ENCODE peak calls at places on chromosomes 12 and 14, in nine cellular contexts. W, U, C, D, V, K, R, H and M are unnamed samples. For H3K27me3 and H3K9me3, the result is how much of the 10 kb centered on the place peaks cover.

GRCh38 chr14:70714055-70714550 is 72.4 kb downstream of the TTC9 start:
- DNase-seq in W (peak), U (peak), C (peak), D (peak), V (peak), K (peak), R (peak), H (peak), M (no peak)

GRCh38 chr12:51318846-51319570 is 5.0 kb downstream of the BIN2 start:
- DNase-seq in W (no peak), U (peak), C (no peak), D (no peak), V (no peak), K (no peak), R (peak), H (no peak), M (no peak)

GRCh38 chr12:105235299-105235746 is 651 bp downstream of the APPL2 start:
- DNase-seq in W (no peak), U (peak), C (peak), D (peak), V (peak), K (peak), R (no peak), H (peak), M (no peak)

GRCh38 chr12:77850698-77851097 is 20.0 kb downstream of the NAV3 start:
- DNase-seq in W (no peak), U (no peak), C (no peak), D (no peak), V (no peak), K (no peak), R (no peak), H (no peak), M (no peak)

GRCh38 chr12:6267007-6267721 is 43.3 kb upstream of the PLEKHG6 start:
- DNase-seq in W (no peak), U (peak), C (no peak), D (peak), V (peak), K (no peak), R (no peak), H (peak), M (peak)

GRCh38 chr14:78902010-78902623 is 731.9 kb downstream of the NRXN3 start:
- DNase-seq in W (no peak), U (peak), C (peak), D (peak), V (peak), K (peak), R (no peak), H (peak), M (no peak)

GRCh38 chr14:41016213-41016612 is 590.5 kb upstream of the LRFN5 start:
- DNase-seq in W (no peak), U (no peak), C (no peak), D (no peak), V (no peak), K (peak), R (no peak), H (no peak), M (no peak)

GRCh38 chr14:87566986-87567385 is 426.0 kb downstream of the GALC start:
- DNase-seq in W (no peak), U (peak), C (no peak), D (peak), V (peak), K (peak), R (no peak), H (peak), M (no peak)

GRCh38 chr12:13044002-13044858 is at the start of gene FAM234B:
- DNase-seq in W (peak), U (peak), C (peak), D (peak), V (peak), K (peak), R (no peak), H (peak), M (no peak)

GRCh38 chr14:77041837-77042557 is 13.5 kb upstream of the IRF2BPL start:
- DNase-seq in W (no peak), U (peak), C (no peak), D (peak), V (peak), K (no peak), R (no peak), H (peak), M (no peak)

GRCh38 chr12:76047060-76047459 is 15.5 kb upstream of the PHLDA1 start:
- DNase-seq in W (no peak), U (no peak), C (no peak), D (no peak), V (no peak), K (no peak), R (no peak), H (no peak), M (no peak)

GRCh38 chr14:97401714-97402113 is 604.5 kb downstream of the VRK1 start:
- DNase-seq in W (no peak), U (no peak), C (no peak), D (no peak), V (no peak), K (peak), R (no peak), H (no peak), M (no peak)

GRCh38 chr14:83940253-83940652 is 1589.7 kb upstream of the FLRT2 start:
- DNase-seq in W (no peak), U (peak), C (no peak), D (no peak), V (no peak), K (no peak), R (no peak), H (no peak), M (no peak)

GRCh38 chr14:74938873-74939495 is 15.9 kb upstream of the RPS6KL1 start:
- DNase-seq in W (no peak), U (no peak), C (no peak), D (no peak), V (no peak), K (no peak), R (no peak), H (no peak), M (no peak)

GRCh38 chr12:219891-220352 is 6.0 kb upstream of the SLC6A12 start:
- DNase-seq in W (peak), U (peak), C (peak), D (peak), V (peak), K (peak), R (no peak), H (peak), M (no peak)

GRCh38 chr12:92612611-92613010 is 90.2 kb upstream of the PLEKHG7 start:
- DNase-seq in W (no peak), U (no peak), C (no peak), D (no peak), V (no peak), K (no peak), R (no peak), H (no peak), M (peak)

GRCh38 chr14:86532219-86532618 is 1002.3 kb downstream of the FLRT2 start:
- DNase-seq in W (no peak), U (no peak), C (no peak), D (peak), V (peak), K (no peak), R (no peak), H (no peak), M (no peak)

GRCh38 chr14:104694475-104694950 is 5.1 kb downstream of the INF2 start:
- DNase-seq in W (no peak), U (no peak), C (no peak), D (no peak), V (no peak), K (no peak), R (no peak), H (no peak), M (no peak)

GRCh38 chr12:53569174-53569557 is 57.0 kb downstream of the ATF7 start:
- DNase-seq in W (no peak), U (peak), C (no peak), D (peak), V (peak), K (peak), R (no peak), H (peak), M (no peak)

GRCh38 chr12:107884769-107885694 is 110.5 kb downstream of the ASCL4 start:
- DNase-seq in W (peak), U (peak), C (peak), D (peak), V (peak), K (peak), R (no peak), H (peak), M (no peak)

GRCh38 chr12:115023279-115023678 is 339.3 kb upstream of the TBX3 start:
- DNase-seq in W (no peak), U (peak), C (no peak), D (peak), V (peak), K (no peak), R (no peak), H (peak), M (no peak)

GRCh38 chr12:106841471-106842302 is 67.2 kb downstream of the RIC8B start:
- DNase-seq in W (peak), U (peak), C (peak), D (peak), V (peak), K (peak), R (no peak), H (peak), M (no peak)

GRCh38 chr12:13234045-13234641 is 37.6 kb downstream of the EMP1 start:
- DNase-seq in W (peak), U (peak), C (peak), D (peak), V (peak), K (peak), R (no peak), H (peak), M (no peak)

GRCh38 chr14:55277972-55278740 is 6.9 kb downstream of the FBXO34 start:
- DNase-seq in W (no peak), U (no peak), C (peak), D (no peak), V (no peak), K (no peak), R (no peak), H (no peak), M (no peak)

GRCh38 chr12:93883436-93884154 is 206.4 kb downstream of the CRADD start:
- DNase-seq in W (no peak), U (peak), C (no peak), D (peak), V (peak), K (no peak), R (no peak), H (peak), M (no peak)

GRCh38 chr12:126773491-126773890 is 1493.5 kb upstream of the TMEM132C start:
- DNase-seq in W (no peak), U (no peak), C (no peak), D (no peak), V (no peak), K (no peak), R (no peak), H (no peak), M (no peak)

GRCh38 chr12:9943244-9943643 is 11.1 kb upstream of the CLEC2A start:
- DNase-seq in W (no peak), U (no peak), C (no peak), D (no peak), V (no peak), K (no peak), R (no peak), H (no peak), M (no peak)

GRCh38 chr12:31298510-31298904 is 27.4 kb downstream of the SINHCAF start:
- DNase-seq in W (no peak), U (no peak), C (no peak), D (no peak), V (no peak), K (no peak), R (peak), H (no peak), M (no peak)

GRCh38 chr12:31300783-31301182 is 25.2 kb downstream of the SINHCAF start:
- DNase-seq in W (no peak), U (no peak), C (no peak), D (no peak), V (no peak), K (no peak), R (no peak), H (no peak), M (no peak)

GRCh38 chr12:31301311-31301710 is 24.6 kb downstream of the SINHCAF start:
- DNase-seq in W (no peak), U (no peak), C (no peak), D (no peak), V (no peak), K (no peak), R (no peak), H (no peak), M (no peak)

GRCh38 chr12:31300341-31300740 is 25.6 kb downstream of the SINHCAF start:
- DNase-seq in W (no peak), U (no peak), C (no peak), D (no peak), V (no peak), K (no peak), R (no peak), H (no peak), M (no peak)

DNA sequence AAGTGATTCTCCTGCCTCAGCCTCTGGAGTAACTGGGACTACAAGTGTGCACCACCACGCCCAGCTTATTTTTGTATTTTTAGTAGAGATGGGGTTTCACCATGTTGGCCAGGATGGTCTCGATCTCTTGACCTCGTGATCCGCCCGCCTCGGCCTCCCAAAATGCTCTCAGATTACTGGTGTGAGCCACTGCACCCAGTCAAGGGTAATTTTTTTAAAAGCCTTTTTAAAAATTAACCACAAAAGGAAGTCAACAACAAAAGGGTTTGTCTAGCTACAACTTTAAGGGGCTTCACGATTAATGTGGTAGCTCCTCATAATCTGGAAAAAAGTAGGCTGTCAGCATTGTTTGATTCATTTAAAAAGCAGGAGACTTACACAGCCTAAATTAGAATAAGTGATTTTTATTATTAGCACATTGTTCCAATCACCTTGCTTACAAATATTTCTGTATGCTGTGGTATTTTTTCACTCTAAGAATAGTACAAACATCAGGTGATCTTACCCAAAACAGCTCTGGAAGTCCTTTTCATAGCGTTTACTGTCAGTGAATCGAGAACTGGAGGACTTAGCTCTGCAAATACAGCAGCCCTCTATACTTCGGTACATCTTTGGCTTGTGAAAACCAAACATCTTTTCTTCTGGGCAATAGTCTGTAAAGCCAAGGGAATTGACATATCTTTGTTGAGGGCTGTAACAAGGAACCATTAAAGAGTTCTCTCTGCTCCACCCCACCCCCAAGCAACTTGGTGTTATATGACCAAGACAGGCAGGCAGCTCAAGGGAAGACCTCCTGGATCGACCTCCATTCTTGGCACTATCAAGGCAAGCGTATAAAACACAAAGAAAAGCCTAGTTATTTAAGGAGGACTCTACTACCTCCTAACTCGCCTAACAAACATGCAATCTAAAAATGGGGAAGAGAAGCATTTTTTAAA is 28.1 kb downstream of the SINHCAF start:
- DNase-seq in W (no peak), U (no peak), C (no peak), D (no peak), V (no peak), K (no peak), R (peak), H (no peak), M (no peak)
- H3K9ac ChIP-seq in W (no peak), U (no peak), C (no peak), D (no peak), V (no peak), K (no peak), R (peak), H (no peak), M (no peak)

GRCh38 chr12:117844114-117844513 is 124.7 kb downstream of the KSR2 start:
- DNase-seq in W (no peak), U (no peak), C (no peak), D (no peak), V (no peak), K (no peak), R (no peak), H (no peak), M (no peak)
- H3K27me3 ChIP-seq in W (under half), U (half or more), C (under half), D (under half), V (under half), K (under half), R (under half), H (under half), M (under half)

GRCh38 chr14:106635569-106635968 is 1109.2 kb downstream of the TMEM121 start:
- DNase-seq in W (no peak), U (no peak), C (no peak), D (no peak), V (no peak), K (no peak), R (no peak), H (no peak), M (no peak)
- H3K9me3 ChIP-seq in W (under half), U (under half), C (under half), D (under half), V (under half), K (half or more), R (under half), H (under half), M (under half)

GRCh38 chr12:131895640-131896079 is 1.2 kb downstream of the ULK1 start:
- DNase-seq in W (no peak), U (no peak), C (no peak), D (no peak), V (no peak), K (no peak), R (no peak), H (no peak), M (no peak)

GRCh38 chr12:131894313-131894860 is at the start of gene ULK1:
- DNase-seq in W (peak), U (peak), C (peak), D (peak), V (peak), K (peak), R (peak), H (peak), M (no peak)

GRCh38 chr12:131896080-131896810 is 1.8 kb downstream of the ULK1 start:
- DNase-seq in W (peak), U (peak), C (peak), D (peak), V (peak), K (peak), R (no peak), H (peak), M (no peak)

GRCh38 chr12:131893605-131894312 is 663 bp upstream of the ULK1 start:
- DNase-seq in W (no peak), U (no peak), C (no peak), D (no peak), V (no peak), K (no peak), R (no peak), H (peak), M (no peak)

GRCh38 chr12:131894981-131895639 is 688 bp downstream of the ULK1 start:
- DNase-seq in W (no peak), U (peak), C (no peak), D (no peak), V (no peak), K (peak), R (no peak), H (peak), M (no peak)
- H3K9ac ChIP-seq in W (peak), U (peak), C (peak), D (peak), V (peak), K (peak), R (peak), H (peak), M (peak)

DNA sequence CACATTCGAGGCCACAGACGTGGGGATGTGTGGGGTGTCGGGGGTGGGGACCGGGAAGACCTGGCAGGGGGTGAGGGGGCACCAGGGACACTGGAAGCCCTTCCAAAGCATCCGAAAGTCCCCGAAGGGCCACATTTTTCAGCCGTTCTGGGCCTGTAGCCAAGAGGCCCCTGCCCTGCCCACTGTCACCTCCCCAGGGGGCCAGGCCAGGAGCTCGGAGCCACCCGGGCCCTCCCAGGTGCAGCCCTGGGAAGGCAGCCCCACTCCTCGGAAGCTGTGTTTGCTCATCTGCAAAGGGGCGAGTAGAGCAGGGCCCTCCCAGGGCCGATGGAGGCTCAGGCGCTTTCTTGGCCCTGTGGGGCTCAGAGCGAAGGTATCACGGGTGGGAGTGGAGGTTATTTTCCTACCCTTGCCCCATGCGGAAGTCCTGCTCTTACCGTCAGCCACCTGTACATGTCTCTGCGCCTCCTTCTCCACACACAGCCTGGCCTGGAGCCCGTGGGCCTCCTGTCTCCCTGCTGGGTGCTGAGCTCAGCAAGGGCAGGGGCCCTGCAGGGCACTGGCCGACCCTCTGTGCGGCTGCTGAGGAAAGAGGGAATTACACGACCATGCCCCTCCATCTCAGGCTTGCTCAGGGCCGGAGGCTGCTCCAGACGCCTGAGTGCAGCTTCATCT is 27.2 kb downstream of the NOC4L start:
- DNase-seq in W (no peak), U (no peak), C (peak), D (no peak), V (no peak), K (no peak), R (no peak), H (no peak), M (no peak)
- H3K27me3 ChIP-seq in W (under half), U (under half), C (under half), D (half or more), V (under half), K (under half), R (under half), H (under half), M (under half)

DNA sequence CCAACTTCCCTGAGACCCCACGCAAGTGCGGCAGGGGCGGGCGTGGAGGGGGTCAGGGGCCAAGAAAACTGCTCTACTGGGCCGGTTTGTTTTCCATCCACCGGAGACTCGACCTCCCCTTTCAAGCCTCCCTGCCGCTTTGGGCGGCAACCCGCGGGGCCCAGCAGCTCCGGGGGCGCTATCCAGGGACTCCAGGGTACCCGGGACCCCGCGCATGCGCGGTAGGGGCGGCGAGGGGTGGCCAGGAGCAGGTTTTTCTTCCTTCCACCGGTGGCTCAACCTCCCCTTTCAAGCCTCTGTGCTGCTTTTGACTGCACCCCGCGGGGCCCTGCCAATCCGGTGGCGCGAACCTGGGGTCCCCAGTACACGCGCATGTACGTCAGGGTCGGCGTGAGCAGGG is 323.5 kb downstream of the ALG10 start:
- DNase-seq in W (no peak), U (no peak), C (no peak), D (no peak), V (no peak), K (no peak), R (no peak), H (no peak), M (no peak)
- H3K9me3 ChIP-seq in W (under half), U (under half), C (under half), D (under half), V (under half), K (under half), R (under half), H (under half), M (under half)